ENCODE peak calls at places on chromosomes 12 and 14, in five cellular contexts. N is OCI-M1; L is NCI-H1436; Q is activated naive CD4-positive, alpha-beta T cell treated with anti-CD3 and anti-CD28 coated beads for 36 hours; J is T-cell. F is an unnamed sample.

GRCh38 chr12:3944620-3945019 is 71.4 kb upstream of the PARP11 start:
- DNase-seq in N (no peak), L (no peak), Q (no peak), J (no peak), F (no peak)

GRCh38 chr14:25006961-25007795 is 42.8 kb downstream of the STXBP6 start:
- DNase-seq in N (peak; percentile 24), L (no peak), Q (no peak), J (no peak), F (no peak)

GRCh38 chr12:94874986-94875312 is 128.5 kb downstream of the NDUFA12 start:
- DNase-seq in N (no peak), L (no peak), Q (no peak), J (no peak), F (no peak)

GRCh38 chr12:56346663-56347062 is 8.0 kb downstream of the IL23A start:
- DNase-seq in N (no peak), L (no peak), Q (peak; percentile 50), J (no peak), F (no peak)

GRCh38 chr12:105637470-105637869 is 307.0 kb downstream of the C12orf75 start:
- DNase-seq in N (no peak), L (no peak), Q (no peak), J (no peak), F (no peak)

GRCh38 chr12:123506059-123506842 is 27.3 kb downstream of the RILPL1 start:
- DNase-seq in N (no peak), L (no peak), Q (no peak), J (no peak), F (no peak)

GRCh38 chr12:114241973-114242434 is 163.9 kb downstream of the TBX5 start:
- DNase-seq in N (no peak), L (no peak), Q (no peak), J (no peak), F (no peak)

GRCh38 chr12:93704122-93704521 is 26.9 kb downstream of the CRADD start:
- DNase-seq in N (no peak), L (no peak), Q (no peak), J (no peak), F (no peak)

GRCh38 chr12:26153421-26154154 is 28.8 kb upstream of the BHLHE41 start:
- DNase-seq in N (peak; percentile 42), L (no peak), Q (no peak), J (no peak), F (no peak)

GRCh38 chr14:104063998-104064397 is 21.5 kb upstream of the ASPG start:
- DNase-seq in N (peak; percentile 17), L (no peak), Q (no peak), J (no peak), F (no peak)

GRCh38 chr12:9381619-9382018 is 173.4 kb upstream of the PZP start:
- DNase-seq in N (peak; percentile 52), L (no peak), Q (no peak), J (no peak), F (no peak)

GRCh38 chr12:24363177-24363754 is 413.8 kb upstream of the SOX5 start:
- DNase-seq in N (peak; percentile 29), L (peak; percentile 59), Q (no peak), J (no peak), F (peak; percentile 34)

F was measured in SK-N-SH.